ENCODE peak calls at places on chromosomes 16 and 17, in seven cellular contexts. H is naive thymus-derived CD8-positive, alpha-beta T cell; Y is cardiac muscle cell; V is CD8-positive, alpha-beta memory T cell; G is renal cortical epithelial cell; R is transverse colon; N is progenitor cell of endocrine pancreas. C is an unnamed sample.

GRCh38 chr16:11079657-11080187 is 135.4 kb downstream of the CLEC16A start:
- DNase-seq in N (no peak), R (no peak), H (no peak), V (no peak), G (peak), Y (peak), C (no peak)

GRCh38 chr16:28524544-28525179 is 14.1 kb downstream of the NUPR1 start:
- DNase-seq in V (no peak), H (no peak), N (no peak), G (no peak), R (no peak), Y (peak), C (no peak)

GRCh38 chr17:37802712-37803416 is 58.0 kb upstream of the HNF1B start:
- DNase-seq in Y (peak), H (no peak), V (no peak), R (no peak), N (no peak), G (peak), C (no peak)

GRCh38 chr17:2837147-2837561 is 40.9 kb downstream of the RAP1GAP2 start:
- DNase-seq in Y (no peak), V (peak), N (no peak), H (peak), G (no peak), R (no peak), C (no peak)

GRCh38 chr16:81004646-81005353 is 1.9 kb downstream of the CMC2 start:
- DNase-seq in R (no peak), G (peak), V (no peak), N (no peak), H (peak), Y (peak), C (no peak)

GRCh38 chr17:77087650-77088454 is 52.9 kb upstream of the SEC14L1 start:
- DNase-seq in G (no peak), Y (no peak), R (no peak), H (no peak), N (no peak), V (no peak), C (no peak)

GRCh38 chr17:44820631-44821196 is 9.4 kb downstream of the GJC1 start:
- DNase-seq in V (no peak), H (no peak), N (no peak), R (no peak), G (peak), Y (peak), C (no peak)

GRCh38 chr17:14604920-14605599 is 304.2 kb downstream of the HS3ST3B1 start:
- DNase-seq in R (peak), N (no peak), G (no peak), H (no peak), Y (no peak), V (no peak), C (no peak)

GRCh38 chr16:66524601-66525164 is 25.2 kb downstream of the TK2 start:
- DNase-seq in G (no peak), Y (no peak), R (peak), V (peak), N (no peak), H (no peak), C (no peak)

GRCh38 chr17:83116783-83117555 is 37.6 kb downstream of the METRNL start:
- DNase-seq in H (no peak), G (no peak), V (no peak), R (no peak), Y (no peak), N (no peak), C (no peak)

GRCh38 chr17:35559495-35559894 is 1.1 kb downstream of the SLFN14 start:
- DNase-seq in G (no peak), R (no peak), V (no peak), N (no peak), Y (no peak), H (no peak), C (no peak)

GRCh38 chr16:77299395-77299794 is 100.2 kb downstream of the SYCE1L start:
- DNase-seq in H (no peak), R (no peak), V (no peak), G (peak), N (no peak), Y (no peak), C (no peak)

GRCh38 chr17:40796846-40797245 is 2.9 kb downstream of the KRT28 start:
- DNase-seq in G (no peak), R (no peak), H (no peak), N (no peak), Y (no peak), V (no peak), C (no peak)

GRCh38 chr17:4658478-4659305 is 17.2 kb upstream of the ALOX15 start:
- DNase-seq in G (peak), V (no peak), Y (peak), R (no peak), H (no peak), N (no peak), C (no peak)

GRCh38 chr17:42913527-42913926 is 12.9 kb downstream of the G6PC1 start:
- DNase-seq in Y (no peak), G (peak), V (no peak), R (no peak), N (no peak), H (no peak), C (no peak)

GRCh38 chr17:78577296-78577695 is at the start of gene DNAH17:
- DNase-seq in Y (no peak), H (no peak), R (no peak), G (no peak), V (no peak), N (no peak), C (no peak)

GRCh38 chr16:52929478-52929877 is 123.2 kb downstream of the CHD9NB start:
- DNase-seq in R (no peak), Y (no peak), V (no peak), H (no peak), N (no peak), G (no peak), C (no peak)

GRCh38 chr17:64425191-64425590 is 23.7 kb upstream of the MILR1 start:
- DNase-seq in R (no peak), V (no peak), H (no peak), N (no peak), Y (no peak), G (no peak), C (no peak)

GRCh38 chr17:40611840-40612509 is 35.6 kb downstream of the SMARCE1 start:
- DNase-seq in N (no peak), H (peak), G (no peak), Y (peak), R (no peak), V (no peak), C (no peak)

GRCh38 chr17:37465058-37465616 is 24.6 kb upstream of the DUSP14 start:
- DNase-seq in Y (peak), G (no peak), R (no peak), N (no peak), H (no peak), V (no peak), C (no peak)

GRCh38 chr17:3685174-3685812 is 10.7 kb downstream of the P2RX5 start:
- DNase-seq in R (no peak), N (no peak), H (no peak), Y (no peak), V (no peak), G (no peak), C (no peak)

GRCh38 chr17:40349477-40350409 is 14.8 kb downstream of the GJD3 start:
- DNase-seq in Y (peak), N (no peak), G (no peak), H (no peak), V (no peak), R (no peak), C (no peak)

GRCh38 chr17:82804442-82805191 is 35.2 kb downstream of the ZNF750 start:
- DNase-seq in H (no peak), G (no peak), R (peak), Y (peak), V (no peak), N (no peak), C (peak)

GRCh38 chr17:13104576-13104975 is 86.7 kb upstream of the ELAC2 start:
- DNase-seq in V (no peak), R (no peak), G (no peak), H (no peak), N (no peak), Y (no peak), C (no peak)

GRCh38 chr17:61157246-61157887 is 242.3 kb upstream of the TBX2 start:
- DNase-seq in G (peak), V (no peak), N (no peak), H (no peak), Y (peak), R (no peak), C (no peak)

GRCh38 chr17:50381260-50381815 is 8.3 kb downstream of the EME1 start:
- DNase-seq in R (no peak), Y (no peak), N (no peak), G (no peak), H (no peak), V (no peak), C (no peak)

GRCh38 chr17:50268632-50269287 is 5.5 kb upstream of the TMEM92 start:
- DNase-seq in V (no peak), Y (peak), N (no peak), R (peak), G (no peak), H (no peak), C (no peak)

GRCh38 chr16:88754912-88755744 is 29.9 kb downstream of the PIEZO1 start:
- DNase-seq in N (no peak), G (peak), V (no peak), H (no peak), R (no peak), Y (peak), C (no peak)

GRCh38 chr16:56202036-56202435 is 10.7 kb downstream of the GNAO1 start:
- DNase-seq in N (no peak), Y (no peak), V (no peak), R (no peak), G (peak), H (no peak), C (no peak)

GRCh38 chr16:25585526-25585925 is 106.2 kb upstream of the HS3ST4 start:
- DNase-seq in R (no peak), H (no peak), V (no peak), G (no peak), Y (no peak), N (no peak), C (no peak)

GRCh38 chr17:48215583-48216139 is 108.1 kb downstream of the SNX11 start:
- DNase-seq in N (no peak), G (peak), Y (peak), R (peak), H (no peak), V (no peak), C (no peak)

GRCh38 chr17:70021726-70022125 is 53.3 kb upstream of the KCNJ16 start:
- DNase-seq in N (no peak), H (no peak), Y (no peak), G (peak), V (no peak), R (no peak), C (no peak)

GRCh38 chr16:72783716-72784320 is 264.1 kb downstream of the ZFHX3 start:
- DNase-seq in V (no peak), Y (peak), G (peak), N (no peak), H (no peak), R (no peak), C (no peak)

GRCh38 chr17:62790554-62790953 is 17.6 kb downstream of the MARCHF10 start:
- DNase-seq in G (peak), N (no peak), R (no peak), V (no peak), H (no peak), Y (peak), C (no peak)

C was measured in breast epithelium.